ENCODE peak calls at places on chromosomes 2 and 18, in five cellular contexts. L, T, F, P and S are unnamed samples.

GRCh38 chr2:100577777-100578176 is 15.0 kb downstream of the PDCL3 start:
- DNase-seq in P (no peak), T (no peak), L (peak), F (no peak), S (peak)

GRCh38 chr2:16005819-16006536 is 65.6 kb downstream of the MYCN start:
- DNase-seq in L (no peak), F (no peak), P (no peak), T (no peak), S (no peak)

GRCh38 chr2:74886251-74886650 is 52.3 kb downstream of the HK2 start:
- DNase-seq in T (no peak), F (no peak), P (no peak), L (no peak), S (no peak)

GRCh38 chr2:12051831-12052230 is 305.4 kb downstream of the LPIN1 start:
- DNase-seq in L (peak), P (no peak), F (no peak), T (no peak), S (peak)

GRCh38 chr18:5058768-5059539 is 138.1 kb downstream of the AKAIN1 start:
- DNase-seq in L (no peak), T (peak), F (no peak), P (no peak), S (peak)

GRCh38 chr2:100599566-100599965 is 36.8 kb downstream of the PDCL3 start:
- DNase-seq in L (no peak), T (no peak), F (no peak), P (no peak), S (no peak)

GRCh38 chr2:160207804-160208661 is 8.0 kb upstream of the ITGB6 start:
- DNase-seq in T (no peak), F (no peak), L (peak), P (peak), S (peak)

GRCh38 chr18:58580623-58581022 is 48.3 kb downstream of the ALPK2 start:
- DNase-seq in T (no peak), F (no peak), L (peak), P (peak), S (peak)

GRCh38 chr2:31213063-31213882 is 4.0 kb downstream of the CAPN14 start:
- DNase-seq in T (no peak), P (peak), L (no peak), F (no peak), S (peak)

GRCh38 chr2:219684721-219685689 is 57.6 kb downstream of the SLC4A3 start:
- DNase-seq in P (peak), L (peak), T (peak), F (no peak), S (peak)

GRCh38 chr18:68874361-68874760 is 76.5 kb downstream of the CCDC102B start:
- DNase-seq in T (no peak), F (no peak), L (peak), P (peak), S (peak)

GRCh38 chr2:227834423-227834822 is 20.8 kb downstream of the CCL20 start:
- DNase-seq in T (no peak), F (no peak), L (peak), P (no peak), S (peak)

GRCh38 chr2:111100765-111101162 is 19.9 kb upstream of the BCL2L11 start:
- DNase-seq in F (no peak), L (no peak), T (no peak), P (no peak), S (no peak)

GRCh38 chr2:156704612-156705011 is 268.4 kb downstream of the GPD2 start:
- DNase-seq in L (no peak), T (no peak), F (no peak), P (no peak), S (no peak)

GRCh38 chr2:138787053-138787666 is 7.0 kb upstream of the NXPH2 start:
- DNase-seq in F (no peak), T (no peak), L (peak), P (peak), S (peak)

GRCh38 chr2:237923507-237924163 is 43.2 kb upstream of the UBE2F start:
- DNase-seq in L (peak), F (no peak), P (peak), T (peak), S (peak)

GRCh38 chr2:72011356-72011661 is 136.4 kb downstream of the CYP26B1 start:
- DNase-seq in T (no peak), F (no peak), L (no peak), P (no peak), S (no peak)

GRCh38 chr2:153543639-153544071 is 65.1 kb upstream of the RPRM start:
- DNase-seq in F (no peak), L (no peak), P (no peak), T (no peak), S (no peak)

GRCh38 chr2:119703526-119703925 is 24.5 kb downstream of the TMEM177 start:
- DNase-seq in L (no peak), P (no peak), T (no peak), F (no peak), S (no peak)

GRCh38 chr2:10057231-10058107 is 14.1 kb downstream of the KLF11 start:
- DNase-seq in P (peak), L (peak), T (no peak), F (no peak), S (peak)

GRCh38 chr2:111659361-111660281 is 224.4 kb downstream of the ANAPC1 start:
- DNase-seq in P (peak), L (peak), T (no peak), F (peak), S (peak)

GRCh38 chr2:236333417-236334121 is 69.4 kb upstream of the ASB18 start:
- DNase-seq in T (no peak), F (no peak), P (no peak), L (no peak), S (no peak)

GRCh38 chr2:66596229-66596628 is 161.3 kb downstream of the MEIS1 start:
- DNase-seq in F (no peak), L (peak), P (no peak), T (no peak), S (peak)

GRCh38 chr2:31337860-31338259 is 76.7 kb downstream of the XDH start:
- DNase-seq in F (no peak), T (no peak), P (peak), L (peak), S (peak)

GRCh38 chr2:165634282-165634681 is 159.8 kb downstream of the GALNT3 start:
- DNase-seq in T (no peak), P (no peak), F (no peak), L (no peak), S (no peak)

GRCh38 chr18:65587491-65587890 is 163.3 kb upstream of the CDH7 start:
- DNase-seq in L (no peak), P (no peak), F (no peak), T (no peak), S (no peak)

GRCh38 chr2:234044157-234044556 is 6.3 kb upstream of the SPP2 start:
- DNase-seq in P (peak), F (no peak), L (peak), T (no peak), S (peak)

GRCh38 chr2:200455958-200456421 is 53.9 kb downstream of the KCTD18 start:
- DNase-seq in T (no peak), L (no peak), F (no peak), P (peak), S (peak)

GRCh38 chr2:128519517-128520215 is 201.0 kb upstream of the HS6ST1 start:
- DNase-seq in F (no peak), T (no peak), L (no peak), P (no peak), S (no peak)

GRCh38 chr2:160390544-160391258 is 102.9 kb downstream of the RBMS1 start:
- DNase-seq in T (no peak), F (no peak), L (peak), P (no peak), S (peak)

DNA sequence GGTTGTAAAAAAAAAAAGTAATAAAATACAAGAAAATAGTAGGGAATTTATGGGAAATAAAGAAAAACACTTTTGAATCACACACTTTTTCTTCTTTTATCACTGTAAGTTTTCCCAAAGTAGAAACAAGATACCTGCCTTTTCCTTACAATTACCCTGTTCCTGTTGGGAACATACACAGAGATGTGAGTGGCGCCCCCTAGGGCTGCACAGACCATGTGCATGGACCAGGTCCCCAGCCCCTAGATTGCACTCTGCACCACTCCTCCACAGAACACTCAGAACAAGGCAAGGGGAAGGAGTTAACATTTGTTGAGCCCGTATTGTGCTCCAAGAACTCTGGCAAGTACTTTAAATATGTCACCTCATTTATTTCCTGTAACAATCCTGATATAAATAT is 118.7 kb upstream of the NRP2 start:
- DNase-seq in L (no peak), T (no peak), F (no peak), P (peak), S (peak)
- TF ChIP-seq CTCF in L (no peak), T (no peak), F (peak), P (peak), S (peak)

DNA sequence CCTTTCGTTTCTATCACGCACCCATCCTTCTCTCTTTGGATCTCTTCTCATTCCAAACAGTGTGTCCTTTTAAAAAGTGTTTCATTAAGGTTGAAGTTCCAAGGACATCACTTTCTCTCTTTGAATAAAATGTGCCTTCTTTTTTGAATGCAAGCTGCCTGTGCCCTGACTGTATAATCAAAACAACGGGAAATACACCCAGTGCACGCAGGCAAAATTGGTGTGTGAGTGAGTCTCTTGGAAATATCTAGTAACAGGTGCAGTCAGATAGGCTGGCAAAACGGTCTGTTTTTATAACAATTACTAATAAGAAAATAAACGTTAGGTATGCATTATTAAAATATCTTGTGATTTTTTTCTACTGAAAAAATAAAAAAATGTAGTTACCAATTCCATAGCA is 271.1 kb upstream of the TCF4 start:
- DNase-seq in P (no peak), T (no peak), L (no peak), F (no peak), S (no peak)
- H3K4me3 ChIP-seq in P (no peak), T (no peak), L (peak), F (no peak), S (no peak)

GRCh38 chr2:137659616-137660015 is 304.7 kb upstream of the HNMT start:
- DNase-seq in F (no peak), P (no peak), T (no peak), L (peak), S (peak)
- TF ChIP-seq CTCF in F (peak), P (no peak), T (no peak), L (no peak), S (no peak)

GRCh38 chr2:136117391-136117841 is 533 bp downstream of the CXCR4 start:
- DNase-seq in L (peak), F (no peak), P (peak), T (peak), S (peak)
- H3K4me3 ChIP-seq in L (no peak), F (peak), P (peak), T (peak), S (peak)

GRCh38 chr18:40980171-40980570 is 974.9 kb upstream of the PIK3C3 start:
- DNase-seq in T (no peak), F (no peak), P (peak), L (no peak), S (no peak)
- TF ChIP-seq CTCF in T (no peak), F (no peak), P (no peak), L (no peak), S (no peak)